ENCODE peak calls at places on chromosomes 11 and 22, in seven cellular contexts. A, Q, H, U, W, I and L are unnamed samples.

GRCh38 chr11:45806937-45807791 is 2.2 kb downstream of the SLC35C1 start:
- DNase-seq in A (no peak), I (no peak), U (no peak), W (no peak), Q (no peak), H (no peak), L (no peak)

GRCh38 chr11:44572884-44573283 is 7.4 kb downstream of the CD82 start:
- DNase-seq in A (no peak), Q (peak; percentile 1), H (no peak), U (no peak), I (no peak), W (no peak), L (no peak)

GRCh38 chr11:123494195-123495050 is 64.4 kb downstream of the GRAMD1B start:
- DNase-seq in H (no peak), W (no peak), A (no peak), I (no peak), Q (no peak), U (no peak), L (no peak)

GRCh38 chr11:101487775-101488174 is 96.0 kb downstream of the TRPC6 start:
- DNase-seq in I (no peak), H (no peak), U (no peak), A (no peak), W (no peak), Q (no peak), L (no peak)

GRCh38 chr11:123235117-123235686 is 40.2 kb upstream of the CLMP start:
- DNase-seq in I (no peak), U (peak; percentile 9), Q (peak; percentile 68), A (no peak), W (peak; percentile 69), H (peak; percentile 38), L (peak; percentile 41)

GRCh38 chr11:11279956-11280689 is 72.9 kb downstream of the CSNK2A3 start:
- DNase-seq in I (no peak), Q (no peak), A (peak; percentile 34), W (no peak), H (no peak), U (peak; percentile 8), L (peak; percentile 36)

GRCh38 chr11:88402784-88403183 is 65.2 kb upstream of the CTSC start:
- DNase-seq in W (no peak), U (no peak), H (no peak), A (no peak), Q (no peak), I (no peak), L (no peak)

GRCh38 chr22:28917747-28918543 is 34.6 kb downstream of the ZNRF3 start:
- DNase-seq in I (no peak), W (no peak), A (no peak), U (peak; percentile 86), Q (peak; percentile 48), H (peak; percentile 74), L (no peak)

GRCh38 chr11:79042824-79043223 is 398.0 kb downstream of the TENM4 start:
- DNase-seq in U (no peak), Q (no peak), A (no peak), W (no peak), H (no peak), I (no peak), L (no peak)

GRCh38 chr11:63915961-63916836 is 765 bp downstream of the RCOR2 start:
- DNase-seq in W (peak; percentile 76), H (no peak), Q (peak; percentile 91), I (no peak), A (no peak), U (peak; percentile 53), L (no peak)

GRCh38 chr11:131739243-131739882 is 368.9 kb downstream of the NTM start:
- DNase-seq in U (no peak), H (no peak), A (no peak), Q (no peak), W (no peak), I (no peak), L (no peak)

GRCh38 chr22:28801845-28802594 is 1.7 kb upstream of the XBP1 start:
- DNase-seq in W (peak; percentile 76), Q (no peak), A (no peak), U (peak; percentile 87), H (no peak), I (no peak), L (peak; percentile 21)

GRCh38 chr11:31419138-31419537 is 49.5 kb downstream of the DNAJC24 start:
- DNase-seq in H (no peak), A (no peak), W (peak; percentile 57), Q (no peak), I (no peak), U (no peak), L (no peak)

GRCh38 chr11:72625746-72626636 is 48.2 kb downstream of the PDE2A start:
- DNase-seq in A (no peak), W (peak; percentile 58), U (peak; percentile 53), Q (peak; percentile 84), H (no peak), I (no peak), L (peak; percentile 85)

GRCh38 chr11:20360650-20361049 is 2.9 kb upstream of the HTATIP2 start:
- DNase-seq in Q (no peak), I (peak; percentile 21), H (no peak), U (peak; percentile 53), W (no peak), A (no peak), L (no peak)

GRCh38 chr11:28090052-28090749 is 17.8 kb downstream of the KIF18A start:
- DNase-seq in U (no peak), W (no peak), Q (no peak), A (no peak), I (no peak), H (no peak), L (peak; percentile 50)

GRCh38 chr22:23684561-23685031 is 6.2 kb upstream of the RGL4 start:
- DNase-seq in I (no peak), Q (no peak), H (no peak), A (no peak), U (no peak), W (peak; percentile 82), L (no peak)

GRCh38 chr22:28034145-28034759 is 115.2 kb upstream of the PITPNB start:
- DNase-seq in W (no peak), H (no peak), A (no peak), U (no peak), Q (no peak), I (no peak), L (no peak)

GRCh38 chr11:31887180-31887579 is 76.1 kb upstream of the PAX6 start:
- DNase-seq in Q (peak; percentile 12), A (no peak), I (no peak), U (no peak), W (peak; percentile 54), H (peak; percentile 18), L (no peak)

GRCh38 chr22:47621253-47621652 is 858.8 kb downstream of the TBC1D22A start:
- DNase-seq in H (no peak), U (no peak), Q (no peak), A (no peak), W (no peak), I (no peak), L (no peak)

GRCh38 chr22:47620391-47620790 is 857.9 kb downstream of the TBC1D22A start:
- DNase-seq in U (no peak), I (no peak), W (no peak), A (no peak), H (no peak), Q (no peak), L (no peak)

GRCh38 chr22:47618611-47619010 is 856.2 kb downstream of the TBC1D22A start:
- DNase-seq in Q (no peak), A (no peak), H (no peak), I (no peak), U (no peak), W (no peak), L (no peak)

GRCh38 chr22:47618180-47618579 is 855.7 kb downstream of the TBC1D22A start:
- DNase-seq in W (no peak), A (no peak), Q (no peak), I (no peak), H (no peak), U (no peak), L (no peak)

GRCh38 chr22:47619631-47620030 is 857.2 kb downstream of the TBC1D22A start:
- DNase-seq in H (no peak), A (no peak), U (no peak), W (no peak), Q (no peak), I (no peak), L (no peak)
- TF ChIP-seq MAX in H (no peak), A (no peak), U (no peak), W (no peak), Q (no peak), I (no peak), L (no peak)

DNA sequence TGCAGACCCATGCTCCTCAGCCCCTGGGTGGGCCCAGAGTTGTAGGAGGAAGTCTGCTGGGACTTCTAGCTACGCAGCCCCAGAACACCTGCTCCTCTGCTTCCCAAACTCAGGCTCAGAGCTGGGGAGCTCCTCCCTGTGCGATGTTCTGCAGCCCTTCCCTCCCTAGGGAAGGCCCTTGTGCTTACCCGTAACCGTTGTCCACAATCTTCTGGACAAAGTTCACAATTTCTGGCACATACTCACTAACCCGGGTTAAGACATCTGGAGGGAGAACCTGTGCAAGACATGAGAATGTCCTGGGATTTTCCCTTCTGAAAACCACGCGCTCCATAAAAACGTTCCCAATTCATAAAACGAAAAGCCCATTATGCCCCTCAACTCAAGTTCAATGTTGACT is 28.4 kb downstream of the CARS1 start:
- DNase-seq in H (no peak), Q (no peak), A (no peak), W (no peak), I (no peak), U (no peak), L (no peak)
- H3K36me3 ChIP-seq in H (peaks cover 32% of the 10 kb centered on the region), Q (peaks cover 46% of the 10 kb centered on the region), A (peaks cover 39% of the 10 kb centered on the region), W (peaks cover 69% of the 10 kb centered on the region), I (peaks cover 29% of the 10 kb centered on the region), U (peaks cover 18% of the 10 kb centered on the region), L (peaks cover 28% of the 10 kb centered on the region)

GRCh38 chr22:22215659-22216449 is 28.7 kb upstream of the VPREB1 start:
- DNase-seq in Q (no peak), W (no peak), A (no peak), I (no peak), H (no peak), U (no peak), L (no peak)
- TF ChIP-seq MAX in Q (no peak), W (no peak), A (no peak), I (no peak), H (no peak), U (no peak), L (no peak)

GRCh38 chr22:19518568-19519030 is 5.6 kb downstream of the CLDN5 start:
- DNase-seq in U (no peak), I (no peak), A (no peak), Q (no peak), H (no peak), W (no peak), L (no peak)

GRCh38 chr22:19517171-19517500 is 7.1 kb downstream of the CLDN5 start:
- DNase-seq in H (no peak), A (no peak), I (no peak), W (no peak), Q (no peak), U (no peak), L (no peak)

GRCh38 chr22:19519041-19519926 is 4.9 kb downstream of the CLDN5 start:
- DNase-seq in Q (no peak), H (no peak), W (no peak), U (no peak), I (no peak), A (no peak), L (no peak)

GRCh38 chr22:19516378-19517170 is 7.6 kb downstream of the CLDN5 start:
- DNase-seq in H (no peak), W (no peak), U (no peak), I (no peak), Q (no peak), A (no peak), L (no peak)

GRCh38 chr22:19517919-19518567 is 6.2 kb downstream of the CLDN5 start:
- DNase-seq in I (no peak), W (no peak), U (no peak), Q (no peak), A (no peak), H (no peak), L (no peak)
- H3K36me3 ChIP-seq in I (peaks cover 6% of the 10 kb centered on the region), W (peaks cover 97% of the 10 kb centered on the region), U (peaks cover 3% of the 10 kb centered on the region), Q (peaks cover 8% of the 10 kb centered on the region), A (peaks cover 9% of the 10 kb centered on the region), H (peaks cover 28% of the 10 kb centered on the region), L (no peaks in the 10 kb centered on the region)

GRCh38 chr22:46801331-46801811 is 38.9 kb downstream of the TBC1D22A start:
- DNase-seq in W (no peak), A (no peak), Q (no peak), I (no peak), H (no peak), U (peak; percentile 83), L (no peak)
- TF ChIP-seq MAX in W (no peak), A (no peak), Q (no peak), I (no peak), H (no peak), U (peak; percentile 36), L (no peak)